ENCODE peak calls at places on chromosomes 6 and 20, in five cellular contexts. T, M, A, S and F are unnamed samples.

GRCh38 chr6:139588076-139588639 is 213.7 kb upstream of the CITED2 start:
- DNase-seq in T (no peak), M (peak; percentile 21), A (peak; percentile 71), S (peak; percentile 30), F (peak; percentile 26)

GRCh38 chr6:31125162-31125561 is 4.9 kb upstream of the CDSN start:
- DNase-seq in T (no peak), M (no peak), A (no peak), S (no peak), F (no peak)

GRCh38 chr6:90167514-90168379 is 128.9 kb downstream of the BACH2 start:
- DNase-seq in T (no peak), M (no peak), A (no peak), S (no peak), F (no peak)

GRCh38 chr20:24863356-24863755 is 85.7 kb upstream of the CST7 start:
- DNase-seq in T (no peak), M (no peak), A (no peak), S (no peak), F (no peak)

GRCh38 chr20:62506087-62506486 is 30.3 kb upstream of the GATA5 start:
- DNase-seq in T (no peak), M (no peak), A (no peak), S (no peak), F (no peak)

GRCh38 chr6:3542032-3542640 is 85.3 kb upstream of the SLC22A23 start:
- DNase-seq in T (no peak), M (no peak), A (peak; percentile 31), S (no peak), F (no peak)

GRCh38 chr20:46260936-46261454 is 47.3 kb downstream of the CDH22 start:
- DNase-seq in T (no peak), M (no peak), A (no peak), S (no peak), F (no peak)

GRCh38 chr6:149990672-149991402 is 27.1 kb downstream of the ULBP1 start:
- DNase-seq in T (no peak), M (peak; percentile 23), A (no peak), S (no peak), F (peak; percentile 66)

GRCh38 chr6:157985378-157986155 is 3.9 kb downstream of the SYNJ2 start:
- DNase-seq in T (no peak), M (peak; percentile 68), A (no peak), S (peak; percentile 100), F (peak; percentile 44)

GRCh38 chr20:49508435-49509199 is 26.1 kb upstream of the KCNB1 start:
- DNase-seq in T (no peak), M (peak; percentile 72), A (no peak), S (peak; percentile 56), F (no peak)

GRCh38 chr6:121335111-121336008 is 1.1 kb upstream of the TBC1D32 start:
- DNase-seq in T (no peak), M (no peak), A (no peak), S (no peak), F (no peak)

GRCh38 chr6:121334299-121335104 is at the start of gene TBC1D32:
- DNase-seq in T (peak; percentile 96), M (peak; percentile 95), A (peak; percentile 93), S (peak; percentile 82), F (peak; percentile 75)

GRCh38 chr6:121333196-121333595 is 1.1 kb downstream of the TBC1D32 start:
- DNase-seq in T (no peak), M (no peak), A (no peak), S (no peak), F (no peak)
- H3K4me3 ChIP-seq in T (no peak overlapping the region), M (no peak overlapping the region), A (no peak overlapping the region), S (no peak overlapping the region), F (no peak overlapping the region)

GRCh38 chr6:44228031-44228430 is 4.6 kb downstream of the SLC29A1 start:
- DNase-seq in T (no peak), M (no peak), A (no peak), S (no peak), F (no peak)
- H3K4me1 ChIP-seq in T (no peaks in the 10 kb centered on the region), M (peaks cover 37% of the 10 kb centered on the region), A (peaks cover 55% of the 10 kb centered on the region), S (peaks cover 50% of the 10 kb centered on the region), F (peaks cover 17% of the 10 kb centered on the region)

DNA sequence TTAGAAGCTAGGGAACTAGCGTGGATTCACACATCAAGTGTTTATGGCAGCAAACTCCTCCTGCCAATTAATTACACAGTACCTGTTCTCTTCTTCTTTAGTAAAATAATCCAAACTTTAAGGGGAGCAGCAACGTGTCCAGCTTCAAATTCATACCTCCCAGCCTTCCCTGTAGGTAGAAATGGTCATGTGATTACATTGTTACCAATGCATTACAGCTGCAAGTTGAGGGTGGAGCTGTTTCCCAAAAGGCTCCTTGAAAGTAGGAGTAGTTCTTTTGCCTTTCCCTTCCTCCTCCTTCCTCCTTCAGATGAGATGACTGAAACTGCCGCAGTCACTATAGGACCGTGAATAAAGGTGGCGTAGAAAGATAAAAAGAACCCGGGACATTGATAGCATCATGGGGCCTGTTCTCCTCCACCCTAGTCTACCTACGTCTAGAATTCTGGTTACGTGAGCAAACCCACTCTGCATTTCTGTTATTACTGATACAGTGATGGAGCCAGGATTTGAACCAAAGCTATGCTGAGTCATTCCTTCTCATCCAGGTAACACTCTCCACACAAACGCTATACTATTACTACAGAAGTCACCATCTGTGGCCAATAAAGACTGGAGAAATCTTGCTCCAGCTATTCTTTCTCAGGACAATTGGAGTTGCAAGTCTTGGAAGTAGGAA is 18.2 kb downstream of the LINC00237 start:
- DNase-seq in T (no peak), M (no peak), A (no peak), S (no peak), F (no peak)
- H3K27me3 ChIP-seq in T (no peaks in the 10 kb centered on the region), M (peaks cover 57% of the 10 kb centered on the region), A (peaks cover 70% of the 10 kb centered on the region), S (no peaks in the 10 kb centered on the region), F (peaks cover 23% of the 10 kb centered on the region)

DNA sequence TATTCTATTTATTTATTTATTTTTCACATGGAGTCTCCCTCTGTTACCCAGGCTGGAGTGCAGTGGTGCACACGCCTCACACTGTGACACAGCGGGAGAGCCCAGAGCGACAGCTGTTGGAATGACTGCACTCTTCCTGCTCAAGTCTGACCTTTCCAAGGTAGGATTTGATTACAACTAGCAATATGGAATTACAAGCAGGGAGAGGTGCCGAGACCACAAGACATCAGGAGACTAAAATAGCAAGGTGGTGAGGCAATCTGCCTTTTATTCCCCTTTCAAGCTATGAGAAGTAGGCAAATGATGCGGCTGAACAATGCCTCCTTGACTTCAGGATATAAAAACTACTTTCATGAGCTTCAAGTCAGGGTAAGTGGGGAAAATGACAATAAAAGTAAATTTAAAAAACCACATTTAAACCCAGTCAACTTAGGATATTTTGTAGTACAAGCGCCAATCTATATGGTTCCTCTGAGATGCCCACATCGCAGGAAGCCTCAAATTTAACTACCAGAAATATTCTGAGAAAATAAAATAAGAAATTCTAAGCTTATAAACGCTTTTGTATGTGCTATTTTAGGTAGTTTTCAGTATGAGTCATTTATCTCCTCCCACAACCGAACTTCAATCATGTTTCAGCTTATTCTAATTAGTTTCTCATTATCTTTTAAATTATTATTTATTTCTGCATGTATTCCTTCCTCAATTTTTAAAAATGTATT is 146.9 kb upstream of the SGK1 start:
- DNase-seq in T (no peak), M (no peak), A (no peak), S (no peak), F (no peak)
- H3K4me3 ChIP-seq in T (no peak overlapping the region), M (no peak overlapping the region), A (no peak overlapping the region), S (no peak overlapping the region), F (no peak overlapping the region)

GRCh38 chr6:134196568-134197301 is 121.2 kb downstream of the SGK1 start:
- DNase-seq in T (no peak), M (no peak), A (no peak), S (no peak), F (no peak)
- H3K4me1 ChIP-seq in T (no peaks in the 10 kb centered on the region), M (peaks cover 22% of the 10 kb centered on the region), A (no peaks in the 10 kb centered on the region), S (peaks cover 94% of the 10 kb centered on the region), F (peaks cover 2% of the 10 kb centered on the region)

DNA sequence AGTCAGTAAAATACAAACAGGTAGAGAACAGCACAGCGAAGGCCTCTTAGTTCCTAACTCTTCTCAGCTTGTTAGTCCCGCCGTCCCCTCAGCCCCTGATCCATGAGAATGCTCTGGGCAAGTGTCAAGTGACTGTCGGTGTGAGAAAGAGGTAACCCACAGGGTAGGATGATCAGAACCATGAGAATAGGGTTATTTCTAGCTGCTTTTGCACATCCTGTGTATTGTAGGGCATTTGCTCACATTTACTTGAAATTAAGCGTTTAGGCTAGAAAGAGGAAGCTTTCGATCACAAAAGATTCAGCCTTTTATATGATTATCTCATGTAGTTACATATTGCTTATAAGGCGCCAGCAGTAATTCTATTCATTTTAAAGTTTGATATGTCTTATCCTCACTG is 103.0 kb upstream of the PDE10A start:
- DNase-seq in T (no peak), M (no peak), A (no peak), S (no peak), F (no peak)
- H3K27me3 ChIP-seq in T (no peaks in the 10 kb centered on the region), M (no peaks in the 10 kb centered on the region), A (no peaks in the 10 kb centered on the region), S (no peaks in the 10 kb centered on the region), F (no peaks in the 10 kb centered on the region)

DNA sequence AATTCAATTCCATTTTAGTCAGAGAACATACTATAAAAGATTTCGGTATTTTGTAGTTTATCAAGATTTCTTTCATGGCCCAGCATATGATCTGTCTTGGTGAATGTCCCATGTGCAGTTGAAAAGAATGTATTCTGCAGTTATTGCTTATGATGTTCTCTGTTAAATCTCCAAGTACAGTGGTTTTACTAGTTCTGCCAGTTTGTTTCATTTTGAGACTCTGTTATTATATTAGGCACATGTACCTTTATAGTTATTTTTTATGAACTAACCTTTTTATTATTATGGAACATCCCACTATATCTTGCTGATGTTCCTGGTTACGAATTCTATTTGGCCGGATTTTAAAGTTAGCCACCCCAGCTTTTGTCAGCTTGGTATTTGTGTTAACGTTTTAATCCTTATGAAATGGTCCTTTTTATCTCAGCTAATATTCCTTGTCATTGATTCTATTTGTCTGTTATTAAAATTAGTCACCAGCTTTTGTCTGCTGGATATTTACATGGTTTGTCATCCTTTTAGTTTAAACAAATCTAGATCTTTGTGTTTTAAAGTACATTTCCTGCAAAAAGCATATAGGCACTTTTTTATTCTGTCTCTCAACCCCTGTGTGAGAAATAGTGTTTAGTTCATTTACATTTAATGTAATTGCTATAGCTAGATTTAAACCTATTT is 48.9 kb downstream of the VTA1 start:
- DNase-seq in T (no peak), M (no peak), A (no peak), S (no peak), F (no peak)
- H3K4me3 ChIP-seq in T (no peak overlapping the region), M (no peak overlapping the region), A (no peak overlapping the region), S (no peak overlapping the region), F (no peak overlapping the region)